ENCODE peak calls at places on chromosomes 16 and 17, in six cellular contexts. One of them, this sample, is unnamed.

GRCh38 chr16:1426734-1427451 is 4.0 kb upstream of the PERCC1 start:
- DNase-seq in GM10248: no peak
- DNase-seq in tibial artery: no peak
- DNase-seq in Calu3: no peak
- DNase-seq in glutamatergic neuron: peak; percentile 78
- DNase-seq in fibroblast of pulmonary artery: no peak
- DNase-seq in this sample: no peak

GRCh38 chr16:66382171-66382965 is 15.9 kb downstream of the CDH5 start:
- DNase-seq in GM10248: no peak
- DNase-seq in tibial artery: peak; percentile 56
- DNase-seq in Calu3: no peak
- DNase-seq in glutamatergic neuron: no peak
- DNase-seq in fibroblast of pulmonary artery: peak; percentile 88
- DNase-seq in this sample: no peak

GRCh38 chr16:85543536-85543935 is 69.6 kb upstream of the GSE1 start:
- DNase-seq in GM10248: no peak
- DNase-seq in tibial artery: no peak
- DNase-seq in Calu3: no peak
- DNase-seq in glutamatergic neuron: no peak
- DNase-seq in fibroblast of pulmonary artery: no peak
- DNase-seq in this sample: no peak

GRCh38 chr16:54197758-54198157 is 88.8 kb downstream of the IRX3 start:
- DNase-seq in GM10248: no peak
- DNase-seq in tibial artery: no peak
- DNase-seq in Calu3: no peak
- DNase-seq in glutamatergic neuron: no peak
- DNase-seq in fibroblast of pulmonary artery: no peak
- DNase-seq in this sample: no peak

GRCh38 chr16:17951273-17951845 is 385.2 kb downstream of the NPIPA8 start:
- DNase-seq in GM10248: no peak
- DNase-seq in tibial artery: no peak
- DNase-seq in Calu3: no peak
- DNase-seq in glutamatergic neuron: no peak
- DNase-seq in fibroblast of pulmonary artery: no peak
- DNase-seq in this sample: no peak

GRCh38 chr17:18191071-18191667 is 7.5 kb downstream of the ALKBH5 start:
- DNase-seq in GM10248: no peak
- DNase-seq in tibial artery: no peak
- DNase-seq in Calu3: no peak
- DNase-seq in glutamatergic neuron: no peak
- DNase-seq in fibroblast of pulmonary artery: peak; percentile 34
- DNase-seq in this sample: no peak

GRCh38 chr16:67547423-67548264 is 14.7 kb upstream of the CTCF start:
- DNase-seq in GM10248: peak; percentile 46
- DNase-seq in tibial artery: no peak
- DNase-seq in Calu3: no peak
- DNase-seq in glutamatergic neuron: no peak
- DNase-seq in fibroblast of pulmonary artery: no peak
- DNase-seq in this sample: no peak

GRCh38 chr16:9053006-9053601 is 38.3 kb upstream of the HAPSTR1 start:
- DNase-seq in GM10248: no peak
- DNase-seq in tibial artery: no peak
- DNase-seq in Calu3: peak; percentile 85
- DNase-seq in glutamatergic neuron: peak; percentile 71
- DNase-seq in fibroblast of pulmonary artery: peak; percentile 88
- DNase-seq in this sample: peak; percentile 67

GRCh38 chr17:31008374-31009035 is 37.7 kb downstream of the RNF135 start:
- DNase-seq in GM10248: peak; percentile 77
- DNase-seq in tibial artery: peak; percentile 79
- DNase-seq in Calu3: peak; percentile 68
- DNase-seq in glutamatergic neuron: peak; percentile 62
- DNase-seq in fibroblast of pulmonary artery: peak; percentile 65
- DNase-seq in this sample: peak; percentile 55

GRCh38 chr16:67674851-67675578 is 8.4 kb downstream of the C16orf86 start:
- DNase-seq in GM10248: no peak
- DNase-seq in tibial artery: no peak
- DNase-seq in Calu3: no peak
- DNase-seq in glutamatergic neuron: no peak
- DNase-seq in fibroblast of pulmonary artery: no peak
- DNase-seq in this sample: no peak

GRCh38 chr17:83150369-83151055 is 71.1 kb downstream of the METRNL start:
- DNase-seq in GM10248: no peak
- DNase-seq in tibial artery: peak; percentile 58
- DNase-seq in Calu3: no peak
- DNase-seq in glutamatergic neuron: no peak
- DNase-seq in fibroblast of pulmonary artery: no peak
- DNase-seq in this sample: no peak

GRCh38 chr17:37516131-37516561 is 26.5 kb downstream of the DUSP14 start:
- DNase-seq in GM10248: no peak
- DNase-seq in tibial artery: no peak
- DNase-seq in Calu3: no peak
- DNase-seq in glutamatergic neuron: no peak
- DNase-seq in fibroblast of pulmonary artery: peak; percentile 41
- DNase-seq in this sample: no peak

GRCh38 chr17:78313735-78314648 is 45.9 kb downstream of the SOCS3 start:
- DNase-seq in GM10248: peak; percentile 82
- DNase-seq in tibial artery: peak; percentile 85
- DNase-seq in Calu3: peak; percentile 98
- DNase-seq in glutamatergic neuron: peak; percentile 57
- DNase-seq in fibroblast of pulmonary artery: peak; percentile 71
- DNase-seq in this sample: peak; percentile 30

DNA sequence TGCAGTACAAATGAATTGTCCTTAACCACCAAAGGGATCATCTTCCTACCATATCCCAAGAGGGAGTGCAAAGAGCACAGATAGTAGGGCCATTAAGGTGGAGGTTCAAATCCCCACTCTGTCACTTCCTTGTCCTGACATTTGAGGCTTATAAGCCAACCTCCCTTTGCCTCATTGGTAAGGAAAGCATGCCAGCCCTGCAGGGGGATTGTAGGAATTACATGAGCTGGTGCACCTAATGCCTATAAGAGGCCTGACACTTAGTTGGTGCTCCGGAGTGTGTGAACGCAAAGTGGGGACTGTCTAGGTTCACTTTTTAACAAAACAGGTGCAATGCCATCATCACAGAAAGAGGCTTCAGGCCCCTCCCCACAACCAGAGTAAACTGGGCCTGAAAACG is 374.4 kb downstream of the SNX29 start:
- DNase-seq in GM10248: no peak
- DNase-seq in tibial artery: peak; percentile 39
- DNase-seq in Calu3: no peak
- DNase-seq in glutamatergic neuron: no peak
- DNase-seq in fibroblast of pulmonary artery: no peak
- DNase-seq in this sample: no peak
- TF ChIP-seq CTCF in GM10248: no peak
- TF ChIP-seq CTCF in tibial artery: no peak
- TF ChIP-seq CTCF in Calu3: no peak
- TF ChIP-seq CTCF in glutamatergic neuron: peak; percentile 34
- TF ChIP-seq CTCF in fibroblast of pulmonary artery: no peak
- TF ChIP-seq CTCF in this sample: no peak

DNA sequence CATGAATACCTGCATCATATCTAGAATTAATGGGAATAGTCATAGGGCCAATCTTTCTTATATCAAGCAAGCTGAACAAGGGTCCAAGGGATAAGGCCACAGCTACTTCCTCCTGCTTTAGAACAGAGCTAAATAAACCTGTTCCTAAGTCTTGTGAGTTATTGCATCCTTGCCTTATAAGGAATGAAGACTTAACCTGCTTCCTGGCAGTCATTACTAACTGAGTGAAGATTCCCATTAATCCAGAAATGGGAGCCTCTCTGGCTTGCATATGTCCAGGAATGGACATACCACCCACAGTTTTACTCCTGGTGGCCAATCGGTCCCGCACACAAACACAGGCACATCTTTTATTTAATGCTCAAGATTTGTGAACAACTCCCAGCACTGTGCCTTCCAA is 35.9 kb upstream of the SKAP1 start:
- DNase-seq in GM10248: no peak
- DNase-seq in tibial artery: no peak
- DNase-seq in Calu3: no peak
- DNase-seq in glutamatergic neuron: no peak
- DNase-seq in fibroblast of pulmonary artery: no peak
- DNase-seq in this sample: no peak
- TF ChIP-seq CTCF in GM10248: no peak
- TF ChIP-seq CTCF in tibial artery: no peak
- TF ChIP-seq CTCF in Calu3: no peak
- TF ChIP-seq CTCF in glutamatergic neuron: no peak
- TF ChIP-seq CTCF in fibroblast of pulmonary artery: no peak
- TF ChIP-seq CTCF in this sample: no peak

DNA sequence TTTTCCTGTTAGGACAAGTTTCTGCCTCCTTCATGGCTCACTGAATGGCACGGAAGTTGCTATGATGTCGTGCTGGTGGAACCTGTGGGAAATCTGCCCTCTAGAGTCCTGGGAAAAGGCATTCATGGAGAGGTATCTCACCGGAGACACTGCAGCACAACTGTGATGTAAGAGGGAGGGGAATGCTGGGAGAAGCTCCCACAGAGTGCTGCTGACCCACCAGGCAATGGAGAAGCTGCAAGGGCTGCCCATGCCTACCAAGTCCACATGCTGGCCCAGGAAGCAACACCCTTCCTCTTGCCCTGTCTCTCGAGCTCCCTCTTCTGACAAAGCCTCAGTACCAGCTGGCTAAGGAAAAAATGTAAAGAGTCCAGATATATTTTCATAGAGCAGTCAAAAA is 45.2 kb upstream of the SLC5A11 start:
- DNase-seq in GM10248: no peak
- DNase-seq in tibial artery: no peak
- DNase-seq in Calu3: peak; percentile 55
- DNase-seq in glutamatergic neuron: no peak
- DNase-seq in fibroblast of pulmonary artery: peak; percentile 52
- DNase-seq in this sample: no peak
- TF ChIP-seq CTCF in GM10248: peak; percentile 33
- TF ChIP-seq CTCF in tibial artery: no peak
- TF ChIP-seq CTCF in Calu3: peak; percentile 39
- TF ChIP-seq CTCF in glutamatergic neuron: no peak
- TF ChIP-seq CTCF in fibroblast of pulmonary artery: peak; percentile 39
- TF ChIP-seq CTCF in this sample: no peak

DNA sequence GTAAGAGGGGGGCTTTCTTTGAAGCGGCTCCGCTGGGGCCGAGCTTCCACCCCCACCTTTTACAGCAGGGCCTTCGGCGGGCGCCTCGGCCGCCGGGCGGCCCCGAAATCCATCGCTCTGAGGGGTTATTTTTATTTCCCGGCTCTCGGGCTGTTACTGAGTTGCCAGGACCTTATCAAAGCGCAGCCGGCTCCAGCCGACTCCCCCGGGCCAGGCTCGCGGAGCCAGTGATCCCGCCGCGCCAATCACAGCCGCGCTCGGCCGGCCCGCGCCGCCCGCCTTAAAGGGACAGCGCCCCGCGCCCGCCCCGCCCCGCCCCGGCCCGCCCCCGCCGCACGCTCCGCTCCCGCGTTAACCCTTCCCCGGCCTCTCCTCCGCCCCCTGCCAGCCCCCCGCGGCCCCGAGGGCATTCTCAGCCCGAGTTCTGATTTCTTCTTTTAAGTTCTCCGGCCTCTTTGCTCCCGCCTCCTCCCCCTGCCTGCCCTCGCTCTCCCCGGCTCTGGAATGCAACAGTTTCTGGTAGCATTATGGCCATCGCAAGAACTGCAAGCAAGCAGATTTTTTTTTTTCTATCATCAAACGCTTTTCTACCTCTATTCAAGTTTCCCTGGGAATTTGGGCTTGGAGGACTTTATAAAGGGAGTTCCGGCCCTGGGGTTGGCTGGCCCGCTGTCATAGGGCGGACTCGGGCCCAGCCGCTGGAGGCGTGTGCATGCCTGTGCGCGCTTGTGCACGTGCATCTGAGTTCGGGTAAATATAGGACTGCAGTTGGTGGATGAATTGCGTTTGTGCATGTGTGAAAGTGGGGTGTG is at the start of gene AXIN2:
- DNase-seq in GM10248: peak; percentile 90
- DNase-seq in tibial artery: peak; percentile 93
- DNase-seq in Calu3: peak; percentile 87
- DNase-seq in glutamatergic neuron: peak; percentile 90
- DNase-seq in fibroblast of pulmonary artery: peak; percentile 93
- DNase-seq in this sample: peak; percentile 89
- TF ChIP-seq CTCF in GM10248: no peak
- TF ChIP-seq CTCF in tibial artery: peak; percentile 34
- TF ChIP-seq CTCF in Calu3: no peak
- TF ChIP-seq CTCF in glutamatergic neuron: peak; percentile 19
- TF ChIP-seq CTCF in fibroblast of pulmonary artery: no peak
- TF ChIP-seq CTCF in this sample: peak; percentile 46

GRCh38 chr17:29571486-29571882 is 3.0 kb downstream of the TP53I13 start:
- DNase-seq in GM10248: no peak
- DNase-seq in tibial artery: peak; percentile 44
- DNase-seq in Calu3: no peak
- DNase-seq in glutamatergic neuron: no peak
- DNase-seq in fibroblast of pulmonary artery: no peak
- DNase-seq in this sample: no peak

GRCh38 chr17:29571883-29572681 is 3.6 kb downstream of the TP53I13 start:
- DNase-seq in GM10248: no peak
- DNase-seq in tibial artery: peak; percentile 68
- DNase-seq in Calu3: no peak
- DNase-seq in glutamatergic neuron: no peak
- DNase-seq in fibroblast of pulmonary artery: no peak
- DNase-seq in this sample: no peak

GRCh38 chr17:29573558-29573870 is 5.0 kb downstream of the TP53I13 start:
- DNase-seq in GM10248: no peak
- DNase-seq in tibial artery: peak; percentile 66
- DNase-seq in Calu3: no peak
- DNase-seq in glutamatergic neuron: no peak
- DNase-seq in fibroblast of pulmonary artery: no peak
- DNase-seq in this sample: no peak

GRCh38 chr17:29573871-29574731 is 5.6 kb downstream of the TP53I13 start:
- DNase-seq in GM10248: no peak
- DNase-seq in tibial artery: peak; percentile 67
- DNase-seq in Calu3: no peak
- DNase-seq in glutamatergic neuron: peak; percentile 9
- DNase-seq in fibroblast of pulmonary artery: no peak
- DNase-seq in this sample: no peak

DNA sequence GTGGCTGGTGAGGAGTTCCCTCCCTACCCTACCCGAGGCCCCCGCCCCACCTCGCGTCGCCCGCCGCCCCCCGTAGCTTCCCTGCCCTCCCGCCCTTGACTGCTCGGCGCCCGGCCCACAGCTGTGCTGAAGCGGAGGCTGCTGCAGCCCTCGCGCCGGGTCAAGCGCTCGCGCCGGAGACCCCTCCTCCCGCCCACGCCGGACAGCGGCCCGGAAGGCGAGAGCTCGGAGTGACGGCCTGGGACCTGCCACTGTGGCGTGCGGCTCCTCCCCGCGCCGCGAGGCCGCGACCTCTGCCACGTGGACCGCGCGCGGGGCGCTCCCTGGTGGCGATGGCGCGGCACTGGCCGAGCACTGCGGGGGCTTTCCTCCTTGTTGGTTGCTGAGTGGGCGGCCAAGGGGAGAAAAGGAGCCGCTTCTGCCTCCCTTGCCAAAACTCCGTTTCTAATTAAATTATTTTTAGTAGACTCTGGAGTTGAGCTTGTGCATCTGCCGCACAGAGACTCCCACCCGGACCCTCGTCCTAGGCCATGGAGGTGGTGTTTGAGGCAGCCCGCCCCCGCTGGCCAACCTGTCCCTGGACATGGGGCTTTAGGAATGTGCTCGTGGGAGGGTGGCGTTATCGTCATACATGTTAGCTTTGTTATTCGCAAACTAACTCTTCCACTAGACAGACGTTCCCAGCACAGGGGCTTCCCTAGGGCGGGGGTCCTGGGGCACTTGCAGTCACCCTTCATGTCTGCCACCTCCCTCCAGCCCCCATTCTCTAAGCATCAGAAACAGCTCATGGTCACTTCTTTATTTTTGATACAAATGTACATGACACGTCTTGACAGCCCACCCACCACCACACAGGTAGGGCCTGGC is 4.4 kb downstream of the TP53I13 start:
- DNase-seq in GM10248: peak; percentile 82
- DNase-seq in tibial artery: peak; percentile 77
- DNase-seq in Calu3: no peak
- DNase-seq in glutamatergic neuron: peak; percentile 86
- DNase-seq in fibroblast of pulmonary artery: peak; percentile 59
- DNase-seq in this sample: peak; percentile 78
- TF ChIP-seq CTCF in GM10248: peak; percentile 66
- TF ChIP-seq CTCF in tibial artery: peak; percentile 73
- TF ChIP-seq CTCF in Calu3: no peak
- TF ChIP-seq CTCF in glutamatergic neuron: peak; percentile 80
- TF ChIP-seq CTCF in fibroblast of pulmonary artery: peak; percentile 45
- TF ChIP-seq CTCF in this sample: peak; percentile 72